ENCODE peak calls at places on chromosomes 6 and 20, in nine cellular contexts. O, T, Q, X, V, H, P, D and K are unnamed samples.

GRCh38 chr6:33171096-33171888 is 21.0 kb downstream of the COL11A2 start:
- DNase-seq in V (no peak), D (no peak), H (peak), Q (no peak), O (no peak), X (no peak), T (no peak), P (no peak), K (no peak)

GRCh38 chr6:121849477-121849876 is 414.0 kb downstream of the GJA1 start:
- DNase-seq in T (peak), P (no peak), H (peak), O (peak), Q (peak), V (peak), D (peak), X (no peak), K (no peak)

GRCh38 chr6:75882734-75883133 is 133.7 kb downstream of the MYO6 start:
- DNase-seq in X (no peak), O (no peak), D (no peak), P (no peak), T (no peak), V (peak), Q (no peak), H (no peak), K (no peak)

GRCh38 chr20:60993647-60994046 is 258.4 kb upstream of the CDH4 start:
- DNase-seq in D (no peak), T (no peak), X (no peak), Q (no peak), H (no peak), P (no peak), V (no peak), O (no peak), K (no peak)

GRCh38 chr6:14822012-14822553 is 423.8 kb upstream of the JARID2 start:
- DNase-seq in V (no peak), T (no peak), X (no peak), D (no peak), Q (no peak), P (no peak), H (no peak), O (no peak), K (no peak)

GRCh38 chr20:45044084-45044573 is 56.8 kb downstream of the KCNS1 start:
- DNase-seq in P (no peak), T (no peak), H (no peak), X (peak), D (peak), O (peak), V (peak), Q (peak), K (peak)

GRCh38 chr20:9286501-9286900 is 217.6 kb downstream of the PLCB4 start:
- DNase-seq in Q (no peak), D (no peak), H (no peak), X (no peak), P (no peak), O (no peak), T (no peak), V (peak), K (no peak)

GRCh38 chr6:128601060-128601459 is 80.7 kb upstream of the PTPRK start:
- DNase-seq in H (no peak), D (no peak), V (no peak), T (no peak), Q (peak), X (no peak), O (no peak), P (no peak), K (no peak)

GRCh38 chr20:48635791-48636267 is 192.0 kb downstream of the PREX1 start:
- DNase-seq in P (peak), O (no peak), T (no peak), V (peak), Q (no peak), X (peak), D (peak), H (peak), K (peak)

GRCh38 chr6:45901777-45902650 is 113.6 kb downstream of the CLIC5 start:
- DNase-seq in H (no peak), O (no peak), X (no peak), V (no peak), Q (no peak), T (no peak), P (no peak), D (no peak), K (no peak)

GRCh38 chr6:143187173-143187908 is 126.7 kb downstream of the AIG1 start:
- DNase-seq in Q (peak), D (no peak), V (peak), P (no peak), T (no peak), X (no peak), O (no peak), H (no peak), K (no peak)

GRCh38 chr6:14286144-14286543 is 168.6 kb downstream of the CD83 start:
- DNase-seq in V (peak), X (no peak), D (no peak), T (no peak), Q (peak), O (no peak), P (no peak), H (peak), K (no peak)

GRCh38 chr20:58642465-58642864 is 8.6 kb upstream of the STX16 start:
- DNase-seq in T (no peak), P (no peak), X (no peak), D (no peak), V (no peak), Q (no peak), H (no peak), O (no peak), K (no peak)